ENCODE peak calls at places on chromosomes 4 and X, in five cellular contexts. T, E, X, Z and G are unnamed samples.

GRCh38 chrX:132612990-132613564 is 124.2 kb upstream of the MBNL3 start:
- DNase-seq in X (peak; percentile 15), Z (no peak), E (peak; percentile 12), T (peak; percentile 34), G (peak; percentile 46)

GRCh38 chrX:126065901-126066660 is 100.0 kb downstream of the DCAF12L2 start:
- DNase-seq in E (no peak), T (no peak), X (no peak), Z (no peak), G (no peak)

GRCh38 chr4:182257503-182257902 is 14.3 kb downstream of the TENM3 start:
- DNase-seq in E (no peak), Z (no peak), T (no peak), X (no peak), G (no peak)

GRCh38 chr4:53706422-53707032 is 115.2 kb upstream of the LNX1 start:
- DNase-seq in X (peak; percentile 26), Z (peak; percentile 35), T (peak; percentile 8), E (peak; percentile 34), G (no peak)

GRCh38 chrX:154603438-154604430 is 15.3 kb downstream of the CTAG1B start:
- DNase-seq in Z (no peak), X (no peak), T (no peak), E (peak; percentile 42), G (no peak)

GRCh38 chr4:73740353-73740778 is at the start of gene CXCL8:
- DNase-seq in T (no peak), X (no peak), E (peak; percentile 76), Z (peak; percentile 53), G (no peak)

GRCh38 chrX:124226129-124226528 is 106.3 kb upstream of the TEX13D start:
- DNase-seq in E (no peak), Z (no peak), X (no peak), T (no peak), G (no peak)

GRCh38 chr4:61200195-61200990 is at the start of gene ADGRL3:
- DNase-seq in T (peak; percentile 81), X (no peak), E (no peak), Z (no peak), G (no peak)

GRCh38 chr4:87270825-87271224 is 50.4 kb upstream of the KLHL8 start:
- DNase-seq in E (no peak), T (peak; percentile 2), Z (no peak), X (no peak), G (no peak)

GRCh38 chr4:179695175-179695574 is 2252.9 kb upstream of the AGA start:
- DNase-seq in Z (no peak), E (no peak), T (no peak), X (no peak), G (no peak)

GRCh38 chrX:30489323-30489722 is 88.2 kb downstream of the TASL start:
- DNase-seq in X (no peak), T (no peak), Z (peak; percentile 21), E (peak; percentile 8), G (no peak)

GRCh38 chrX:154373340-154374306 is 811 bp downstream of the FLNA start:
- DNase-seq in X (no peak), Z (peak; percentile 59), E (peak; percentile 78), T (no peak), G (peak; percentile 58)

GRCh38 chrX:10172867-10173266 is 16.1 kb downstream of the CLCN4 start:
- DNase-seq in Z (no peak), E (no peak), X (no peak), T (no peak), G (no peak)

GRCh38 chr4:73679836-73680235 is 59.6 kb upstream of the RASSF6 start:
- DNase-seq in Z (no peak), X (no peak), E (no peak), T (no peak), G (no peak)

GRCh38 chrX:32851556-32851955 is 359.8 kb downstream of the DMD start:
- DNase-seq in X (no peak), T (no peak), E (no peak), Z (no peak), G (no peak)

GRCh38 chr4:142331132-142331531 is 515.0 kb downstream of the INPP4B start:
- DNase-seq in X (no peak), Z (no peak), T (no peak), E (no peak), G (no peak)

GRCh38 chr4:153207561-153207960 is 3.3 kb downstream of the TRIM2 start:
- DNase-seq in T (peak; percentile 51), E (no peak), X (peak; percentile 46), Z (peak; percentile 28), G (no peak)

GRCh38 chr4:3401436-3402171 is 40.2 kb upstream of the HGFAC start:
- DNase-seq in Z (no peak), E (no peak), T (no peak), X (no peak), G (no peak)

GRCh38 chr4:155738548-155738947 is 20.3 kb upstream of the GUCY1B1 start:
- DNase-seq in X (no peak), E (no peak), Z (no peak), T (no peak), G (no peak)

GRCh38 chr4:101818362-101818761 is 27.8 kb downstream of the BANK1 start:
- DNase-seq in Z (no peak), T (no peak), X (no peak), E (no peak), G (no peak)

GRCh38 chr4:20391224-20391623 is 139.5 kb downstream of the SLIT2 start:
- DNase-seq in E (no peak), X (no peak), Z (no peak), T (no peak), G (no peak)

GRCh38 chrX:23773601-23774175 is 9.3 kb upstream of the SAT1 start:
- DNase-seq in Z (no peak), T (no peak), X (no peak), E (no peak), G (no peak)

GRCh38 chr4:86044593-86044985 is 315.3 kb downstream of the MAPK10 start:
- DNase-seq in X (no peak), Z (no peak), E (no peak), T (no peak), G (no peak)

GRCh38 chr4:84849051-84849640 is 117.3 kb downstream of the WDFY3 start:
- DNase-seq in T (no peak), Z (no peak), E (no peak), X (no peak), G (no peak)
- TF ChIP-seq JUND in T (no peak), Z (no peak), E (no peak), X (no peak), G (no peak)

GRCh38 chr4:140497428-140497775 is 691 bp downstream of the MGAT4D start:
- DNase-seq in E (no peak), X (no peak), T (no peak), Z (no peak), G (no peak)

GRCh38 chr4:140497776-140498636 is at the start of gene MGAT4D:
- DNase-seq in T (peak; percentile 17), X (no peak), E (no peak), Z (no peak), G (no peak)
- TF ChIP-seq JUND in T (no peak), X (no peak), E (no peak), Z (no peak), G (no peak)

GRCh38 chrX:74421181-74422028 is at the start of gene SLC16A2:
- DNase-seq in Z (no peak), T (peak; percentile 86), E (no peak), X (no peak), G (peak; percentile 38)

GRCh38 chrX:74422029-74422352 is 698 bp downstream of the SLC16A2 start:
- DNase-seq in Z (no peak), X (no peak), E (no peak), T (peak; percentile 34), G (no peak)

GRCh38 chrX:74422576-74423288 is 1.4 kb downstream of the SLC16A2 start:
- DNase-seq in T (peak; percentile 76), Z (peak; percentile 4), X (no peak), E (no peak), G (no peak)

GRCh38 chrX:74419861-74420193 is 1.5 kb upstream of the SLC16A2 start:
- DNase-seq in X (no peak), E (no peak), Z (no peak), T (no peak), G (no peak)

DNA sequence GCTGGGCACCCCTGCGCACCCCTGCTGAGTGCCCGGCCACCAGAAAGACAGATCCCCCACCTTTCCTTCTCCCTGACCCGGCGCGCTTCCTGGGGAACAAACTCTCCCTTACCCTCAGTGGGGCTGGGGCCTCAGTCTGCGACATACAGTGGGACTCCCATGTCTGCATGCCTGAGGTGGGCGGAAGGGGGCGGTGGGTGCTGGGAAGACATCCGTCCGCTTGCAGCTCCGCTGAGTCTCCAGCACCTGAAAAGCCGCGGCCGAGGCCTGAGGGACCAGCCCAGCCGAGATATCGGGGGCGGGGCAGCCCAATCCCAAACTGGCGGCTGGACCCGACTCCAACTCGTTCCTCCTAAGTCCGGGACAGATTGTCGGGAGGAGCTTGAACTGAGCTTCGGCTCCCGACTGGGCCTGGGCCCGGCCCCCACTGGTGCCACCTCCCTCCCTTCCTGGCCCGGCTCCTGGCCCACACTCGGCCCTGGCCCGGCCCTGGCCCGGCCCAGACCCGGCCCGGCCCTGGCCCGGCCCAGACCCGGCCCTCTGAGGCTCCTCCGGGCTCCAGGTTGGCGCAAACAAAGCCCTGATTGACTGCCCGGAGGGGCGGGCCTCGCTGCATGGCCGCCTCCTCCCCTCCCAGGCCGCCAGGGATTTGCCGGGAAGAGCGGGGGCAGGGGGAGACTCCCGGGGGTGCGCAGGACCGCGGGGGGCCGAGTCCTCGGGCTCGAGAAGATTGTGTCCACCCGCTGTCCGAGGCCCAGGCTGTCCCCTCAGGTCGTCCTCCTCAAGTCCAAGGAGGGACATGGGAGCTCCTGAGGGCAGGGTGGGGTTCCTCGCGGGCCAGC is 878 bp upstream of the SLC16A2 start:
- DNase-seq in T (peak; percentile 78), X (no peak), Z (no peak), E (no peak), G (peak; percentile 55)
- TF ChIP-seq JUND in T (no peak), X (no peak), Z (no peak), E (no peak), G (no peak)

GRCh38 chr4:36422582-36422981 is 141.2 kb downstream of the DTHD1 start:
- DNase-seq in X (no peak), E (no peak), T (no peak), Z (peak; percentile 15), G (no peak)
- TF ChIP-seq JUND in X (no peak), E (no peak), T (no peak), Z (no peak), G (no peak)

DNA sequence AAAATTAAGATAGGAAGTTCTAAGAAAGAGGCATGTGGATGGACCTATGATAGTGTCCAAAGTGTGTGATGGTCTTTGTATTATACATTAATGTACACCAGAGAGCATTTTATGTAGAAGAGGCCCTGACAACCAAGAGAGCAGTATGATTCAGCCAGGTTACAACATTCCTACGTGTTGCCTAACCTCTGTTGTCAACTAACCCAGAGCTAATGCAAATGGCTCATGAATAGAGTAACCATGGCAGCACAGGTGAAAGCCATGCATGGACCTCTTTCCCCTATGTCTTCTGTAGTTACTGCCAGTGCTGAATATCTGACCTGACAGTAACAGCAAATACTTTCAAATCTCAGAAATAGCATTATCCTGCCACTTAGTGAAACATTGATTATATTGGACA is 255.6 kb downstream of the NDST4 start:
- DNase-seq in T (no peak), E (no peak), Z (no peak), X (no peak), G (no peak)
- TF ChIP-seq JUND in T (no peak), E (no peak), Z (no peak), X (no peak), G (no peak)